ENCODE peak calls at places on chromosomes 2 and 18, in eight cellular contexts. K is activated CD4-positive, alpha-beta T cell treated with anti-CD3 and anti-CD28 coated beads, Interleukin-2, amount 50 U/mL, for 24 hours; W is NCI-H1436; F is activated CD8-positive, alpha-beta memory T cell treated with anti-CD3 and anti-CD28 coated beads, Interleukin-2, amount 50 U/mL, for 48 hours; U is ureter; N is H7; B is nucleus accumbens; G is stimulated activated CD4-positive, alpha-beta T cell treated with anti-CD3 and anti-CD28 coated beads, Interleukin-4, amount 100 ng/mL, for 48 hours. O is an unnamed sample.

GRCh38 chr2:77008925-77009706 is 513.1 kb downstream of the LRRTM4 start:
- DNase-seq in K (no peak), W (no peak), F (no peak), U (no peak), N (no peak), B (no peak), G (no peak), O (no peak)

GRCh38 chr18:48230459-48231113 is 178.6 kb downstream of the ZBTB7C start:
- DNase-seq in K (no peak), W (peak), F (no peak), U (peak), N (peak), B (no peak), G (no peak), O (peak)

GRCh38 chr2:3180082-3180908 is 197.3 kb downstream of the EIPR1 start:
- DNase-seq in K (no peak), W (no peak), F (no peak), U (no peak), N (no peak), B (no peak), G (no peak), O (no peak)

GRCh38 chr18:63775166-63775730 is at the start of gene SERPINB7:
- DNase-seq in K (no peak), W (no peak), F (no peak), U (no peak), N (no peak), B (no peak), G (no peak), O (no peak)

GRCh38 chr2:239009001-239009961 is 161.4 kb downstream of the TWIST2 start:
- DNase-seq in K (no peak), W (no peak), F (no peak), U (no peak), N (peak), B (no peak), G (no peak), O (no peak)

GRCh38 chr18:56556907-56557306 is 81.5 kb downstream of the TXNL1 start:
- DNase-seq in K (no peak), W (no peak), F (no peak), U (no peak), N (no peak), B (no peak), G (no peak), O (no peak)

GRCh38 chr18:3578621-3579020 is 128.6 kb downstream of the TGIF1 start:
- DNase-seq in K (no peak), W (no peak), F (no peak), U (no peak), N (no peak), B (no peak), G (no peak), O (no peak)

GRCh38 chr2:238369516-238370481 is 49.5 kb downstream of the TRAF3IP1 start:
- DNase-seq in K (no peak), W (no peak), F (no peak), U (no peak), N (no peak), B (no peak), G (no peak), O (no peak)

GRCh38 chr2:188294547-188294946 is 2.9 kb downstream of the GULP1 start:
- DNase-seq in K (no peak), W (no peak), F (no peak), U (no peak), N (no peak), B (no peak), G (no peak), O (no peak)

GRCh38 chr18:23645561-23645960 is 17.1 kb downstream of the ANKRD29 start:
- DNase-seq in K (no peak), W (no peak), F (no peak), U (no peak), N (no peak), B (no peak), G (no peak), O (no peak)

GRCh38 chr18:12686100-12686499 is 16.4 kb downstream of the CEP76 start:
- DNase-seq in K (no peak), W (peak), F (no peak), U (no peak), N (no peak), B (no peak), G (no peak), O (no peak)

GRCh38 chr2:221908518-221908917 is 336.4 kb upstream of the EPHA4 start:
- DNase-seq in K (no peak), W (no peak), F (no peak), U (no peak), N (no peak), B (no peak), G (no peak), O (no peak)

GRCh38 chr2:70549064-70549710 is 4.4 kb downstream of the TGFA start:
- DNase-seq in K (no peak), W (no peak), F (no peak), U (no peak), N (no peak), B (no peak), G (no peak), O (no peak)

GRCh38 chr2:175560521-175561164 is 379.1 kb upstream of the ATP5MC3 start:
- DNase-seq in K (no peak), W (no peak), F (no peak), U (no peak), N (no peak), B (no peak), G (no peak), O (no peak)

GRCh38 chr2:19312949-19313348 is 45.5 kb downstream of the OSR1 start:
- DNase-seq in K (no peak), W (no peak), F (no peak), U (no peak), N (peak), B (no peak), G (no peak), O (no peak)